ENCODE peak calls at places on chromosomes 3 and 15, in ten cellular contexts. N, V, P, A, J, S, E, T, D and G are unnamed samples.

GRCh38 chr15:31342781-31343626 is 16.4 kb downstream of the KLF13 start:
- DNase-seq in N (peak; percentile 82), D (no peak), T (no peak), P (no peak), S (peak; percentile 64), E (peak; percentile 45), V (no peak), J (no peak), A (no peak), G (no peak)

GRCh38 chr3:70980646-70981031 is 602.9 kb downstream of the FOXP1 start:
- DNase-seq in T (peak; percentile 36), S (no peak), N (no peak), A (no peak), D (no peak), V (no peak), E (no peak), J (no peak), P (no peak), G (no peak)

GRCh38 chr3:150956376-150956775 is 16.2 kb downstream of the CLRN1 start:
- DNase-seq in P (no peak), T (peak; percentile 42), N (no peak), D (no peak), J (no peak), V (no peak), S (no peak), E (no peak), A (peak; percentile 14), G (no peak)

GRCh38 chr3:167913218-167913902 is 177.8 kb downstream of the SERPINI1 start:
- DNase-seq in E (no peak), V (no peak), A (peak; percentile 14), S (no peak), T (peak; percentile 3), J (peak; percentile 24), P (no peak), D (no peak), N (no peak), G (no peak)

GRCh38 chr15:59456114-59456513 is 18.1 kb downstream of the FAM81A start:
- DNase-seq in P (no peak), E (peak; percentile 61), N (no peak), D (no peak), J (peak; percentile 73), A (no peak), S (peak; percentile 81), T (no peak), V (no peak), G (peak; percentile 49)

GRCh38 chr15:69857686-69858391 is 239.9 kb downstream of the TLE3 start:
- DNase-seq in D (no peak), P (no peak), J (no peak), N (no peak), E (no peak), V (no peak), A (peak; percentile 71), T (no peak), S (no peak), G (no peak)

GRCh38 chr15:69305204-69305931 is 6.7 kb downstream of the PAQR5 start:
- DNase-seq in T (peak; percentile 96), S (peak; percentile 76), J (peak; percentile 56), N (no peak), D (no peak), V (no peak), A (peak; percentile 86), P (no peak), E (no peak), G (no peak)

GRCh38 chr3:146390967-146391366 is 78.4 kb downstream of the PLSCR2 start:
- DNase-seq in S (no peak), P (peak; percentile 58), V (no peak), N (no peak), D (no peak), T (peak; percentile 91), E (no peak), A (no peak), J (no peak), G (no peak)

GRCh38 chr15:70339551-70340517 is 242.1 kb upstream of the TLE3 start:
- DNase-seq in A (peak; percentile 73), J (no peak), P (no peak), S (peak; percentile 44), E (no peak), N (no peak), D (peak; percentile 81), T (peak; percentile 22), V (peak; percentile 28), G (no peak)

GRCh38 chr3:107382626-107383025 is 5.4 kb downstream of the CCDC54 start:
- DNase-seq in S (no peak), V (no peak), T (no peak), J (no peak), A (no peak), D (no peak), P (no peak), N (no peak), E (no peak), G (no peak)

DNA sequence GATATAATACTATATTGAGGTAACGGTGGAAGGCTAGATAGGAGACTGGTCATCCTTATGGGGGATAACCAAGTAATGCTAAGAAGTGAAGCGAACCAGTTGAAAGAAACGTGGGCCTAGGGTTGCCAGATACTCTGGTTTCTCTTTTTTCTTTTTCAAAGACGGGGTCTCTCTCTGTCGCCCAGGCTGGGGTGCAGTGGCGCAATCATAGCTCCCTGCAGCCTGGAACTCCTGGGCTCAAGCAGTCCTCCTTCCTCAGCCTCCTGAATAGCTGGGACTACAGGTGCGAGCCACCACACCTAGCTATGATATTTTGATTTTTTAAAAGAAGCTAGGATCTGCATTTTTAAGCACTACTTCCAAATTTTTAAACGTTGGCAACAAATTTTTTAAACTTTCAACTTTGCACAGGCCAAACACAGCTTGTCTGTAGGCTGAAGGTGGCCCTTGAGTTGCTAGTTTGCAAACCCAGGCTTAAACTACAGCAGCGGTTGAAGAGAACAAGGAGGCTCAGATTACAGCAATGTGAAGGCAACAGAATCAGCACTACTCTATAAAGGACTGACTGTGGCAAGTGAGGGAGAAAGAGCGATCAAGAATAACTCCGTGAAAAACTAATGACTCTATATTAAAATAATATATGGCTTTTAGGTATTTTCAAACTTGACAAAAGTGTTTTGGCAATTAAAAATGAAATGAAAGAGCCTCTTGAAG is 1.2 kb upstream of the RUBCN start:
- DNase-seq in N (no peak), E (no peak), P (no peak), V (no peak), A (no peak), T (no peak), J (no peak), D (no peak), S (no peak), G (no peak)
- H3K4me3 ChIP-seq in N (peak overlapping the region; percentile 97), E (no peak overlapping the region), P (no peak overlapping the region), V (peak overlapping the region; percentile 84), A (peak overlapping the region; percentile 91), T (no peak overlapping the region), J (peak overlapping the region; percentile 99), D (peak overlapping the region; percentile 81), S (peak overlapping the region; percentile 88), G (no peak overlapping the region)

DNA sequence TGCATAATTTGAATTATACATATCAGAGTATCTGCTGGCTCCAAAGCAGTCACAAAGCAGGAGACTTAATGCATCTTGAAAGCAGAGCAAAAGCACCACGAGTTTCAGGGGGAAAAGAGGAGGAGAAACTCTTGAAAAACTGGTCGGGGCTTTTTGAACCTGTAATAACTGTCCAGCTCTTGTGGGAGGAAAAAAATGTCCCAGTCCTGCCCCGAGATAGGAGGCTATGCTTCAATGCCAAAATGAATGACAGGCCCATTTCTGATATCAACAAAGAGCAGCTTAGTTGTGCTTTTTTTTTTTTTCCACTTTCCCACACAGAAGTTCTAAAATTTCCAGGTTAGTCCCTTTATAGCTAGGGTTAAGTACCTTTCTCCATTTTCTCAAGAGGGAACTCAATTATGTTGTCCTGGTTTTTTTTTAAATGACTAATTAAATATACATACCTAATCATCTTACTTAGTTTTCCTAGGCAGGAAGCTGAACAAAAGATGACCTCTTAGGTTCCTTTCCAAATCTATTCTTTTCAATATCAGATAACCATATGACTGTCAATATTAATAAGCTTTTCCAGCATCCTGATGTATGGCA is 120.2 kb downstream of the TFDP2 start:
- DNase-seq in J (no peak), N (no peak), S (no peak), D (no peak), V (no peak), A (no peak), P (no peak), T (no peak), E (peak; percentile 20), G (no peak)
- TF ChIP-seq POLR2A in J (no peak), N (no peak), S (no peak), D (no peak), V (no peak), A (no peak), P (no peak), T (no peak), E (no peak), G (no peak)

GRCh38 chr15:83285284-83285978 is 967 bp upstream of the BNC1 start:
- DNase-seq in J (no peak), V (peak; percentile 51), P (no peak), S (no peak), N (no peak), T (no peak), A (no peak), D (peak; percentile 70), E (no peak), G (no peak)
- H3K4me3 ChIP-seq in J (no peak overlapping the region), V (peak overlapping the region; percentile 31), P (no peak overlapping the region), S (no peak overlapping the region), N (no peak overlapping the region), T (no peak overlapping the region), A (no peak overlapping the region), D (no peak overlapping the region), E (no peak overlapping the region), G (no peak overlapping the region)

GRCh38 chr15:101490922-101491738 is 1.6 kb upstream of the PCSK6 start:
- DNase-seq in V (peak; percentile 42), J (no peak), S (no peak), A (no peak), T (no peak), P (no peak), D (peak; percentile 88), E (no peak), N (no peak), G (peak; percentile 75)

GRCh38 chr15:101489633-101490407 is at the start of gene PCSK6:
- DNase-seq in T (no peak), N (peak; percentile 76), E (no peak), A (peak; percentile 51), J (no peak), S (no peak), V (peak; percentile 68), P (no peak), D (no peak), G (peak; percentile 83)

GRCh38 chr15:101488300-101489164 is 975 bp downstream of the PCSK6 start:
- DNase-seq in D (no peak), A (peak; percentile 21), S (no peak), V (peak; percentile 60), P (no peak), N (no peak), E (no peak), T (no peak), J (no peak), G (no peak)

GRCh38 chr15:101490408-101490891 is 943 bp upstream of the PCSK6 start:
- DNase-seq in S (no peak), V (no peak), J (no peak), E (no peak), P (no peak), D (no peak), A (no peak), N (no peak), T (no peak), G (no peak)

DNA sequence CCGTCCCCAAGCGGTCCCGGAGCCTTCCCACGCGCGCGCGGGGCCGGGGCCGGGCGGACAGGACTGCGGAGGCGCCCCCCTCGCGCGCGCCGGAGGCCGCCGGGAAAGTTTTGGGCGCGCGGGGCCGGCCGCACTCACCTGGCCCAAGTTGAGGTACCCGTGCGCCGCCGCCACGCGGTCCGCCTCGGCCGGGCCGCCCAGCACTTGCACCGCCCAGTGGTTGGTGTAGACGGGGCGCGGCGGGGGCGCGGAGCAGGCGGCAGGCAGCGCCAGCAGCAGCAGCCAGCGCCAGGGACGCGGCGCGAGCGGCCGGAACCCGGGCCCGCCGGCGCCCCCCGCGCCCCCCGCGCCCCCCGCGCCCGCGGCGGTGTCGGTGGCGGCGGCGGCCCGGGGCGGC is 273 bp downstream of the PCSK6 start:
- DNase-seq in T (no peak), D (no peak), N (peak; percentile 80), V (peak; percentile 59), S (no peak), P (no peak), E (no peak), A (peak; percentile 71), J (peak; percentile 46), G (no peak)
- TF ChIP-seq POLR2A in T (no peak), D (no peak), N (no peak), V (no peak), S (no peak), P (no peak), E (no peak), A (no peak), J (no peak), G (no peak)